ENCODE peak calls at places on chromosomes 7 and 10, in eight cellular contexts. W, T, Q, P, A, R, G and C are unnamed samples.

GRCh38 chr7:65239707-65240352 is 133.8 kb upstream of the ZNF92 start:
- DNase-seq in G (no peak), R (no peak), P (no peak), Q (peak; percentile 85), A (no peak), T (no peak), W (peak; percentile 82), C (no peak)

GRCh38 chr7:18458830-18459229 is 36.7 kb upstream of the HDAC9 start:
- DNase-seq in G (peak; percentile 64), R (no peak), T (no peak), P (no peak), W (no peak), Q (no peak), A (no peak), C (no peak)

GRCh38 chr10:24168258-24169170 is 40.4 kb upstream of the KIAA1217 start:
- DNase-seq in W (no peak), P (no peak), G (no peak), A (no peak), T (no peak), Q (no peak), R (no peak), C (no peak)

GRCh38 chr7:24936121-24936824 is 43.7 kb downstream of the OSBPL3 start:
- DNase-seq in G (no peak), Q (no peak), T (no peak), W (no peak), R (no peak), A (peak; percentile 62), P (no peak), C (no peak)

GRCh38 chr10:86642499-86642898 is 11.8 kb upstream of the OPN4 start:
- DNase-seq in P (no peak), A (peak; percentile 64), Q (no peak), W (no peak), G (no peak), T (no peak), R (no peak), C (no peak)

GRCh38 chr7:155230169-155230593 is 67.5 kb upstream of the INSIG1 start:
- DNase-seq in T (no peak), W (peak; percentile 40), G (peak; percentile 84), P (peak; percentile 89), Q (no peak), R (no peak), A (peak; percentile 99), C (peak; percentile 62)

GRCh38 chr10:113520606-113521481 is 32.0 kb upstream of the HABP2 start:
- DNase-seq in Q (no peak), G (peak; percentile 75), T (no peak), R (peak; percentile 63), A (peak; percentile 70), P (peak; percentile 76), W (peak; percentile 77), C (peak; percentile 55)

GRCh38 chr7:106535234-106536026 is 125.5 kb downstream of the CCDC71L start:
- DNase-seq in W (no peak), R (no peak), A (no peak), Q (no peak), P (no peak), G (no peak), T (no peak), C (no peak)

GRCh38 chr7:154767194-154767593 is 235.7 kb downstream of the PAXIP1 start:
- DNase-seq in W (no peak), G (no peak), A (no peak), R (no peak), Q (no peak), P (no peak), T (peak; percentile 31), C (no peak)

GRCh38 chr7:133009426-133009825 is 72.5 kb downstream of the CHCHD3 start:
- DNase-seq in T (no peak), R (no peak), P (no peak), W (no peak), Q (no peak), A (no peak), G (no peak), C (no peak)

GRCh38 chr7:19024261-19024660 is 93.2 kb downstream of the TWIST1 start:
- DNase-seq in A (peak; percentile 85), T (no peak), W (no peak), Q (no peak), G (no peak), P (no peak), R (no peak), C (no peak)

GRCh38 chr10:91607661-91608442 is 25.0 kb downstream of the PPP1R3C start:
- DNase-seq in P (no peak), R (no peak), Q (no peak), T (no peak), A (no peak), W (peak; percentile 16), G (no peak), C (no peak)

GRCh38 chr7:139423091-139423490 is 60.4 kb downstream of the KLRG2 start:
- DNase-seq in P (no peak), Q (no peak), G (no peak), T (no peak), R (no peak), A (no peak), W (no peak), C (no peak)

GRCh38 chr7:139427029-139427420 is 56.4 kb downstream of the KLRG2 start:
- DNase-seq in W (no peak), P (no peak), G (no peak), Q (no peak), A (no peak), T (no peak), R (no peak), C (no peak)

GRCh38 chr7:139424004-139424403 is 59.5 kb downstream of the KLRG2 start:
- DNase-seq in Q (no peak), G (no peak), A (no peak), R (no peak), T (no peak), W (no peak), P (no peak), C (no peak)

GRCh38 chr7:139427788-139428187 is 55.7 kb downstream of the KLRG2 start:
- DNase-seq in Q (no peak), G (no peak), R (no peak), P (no peak), T (no peak), W (no peak), A (no peak), C (no peak)

DNA sequence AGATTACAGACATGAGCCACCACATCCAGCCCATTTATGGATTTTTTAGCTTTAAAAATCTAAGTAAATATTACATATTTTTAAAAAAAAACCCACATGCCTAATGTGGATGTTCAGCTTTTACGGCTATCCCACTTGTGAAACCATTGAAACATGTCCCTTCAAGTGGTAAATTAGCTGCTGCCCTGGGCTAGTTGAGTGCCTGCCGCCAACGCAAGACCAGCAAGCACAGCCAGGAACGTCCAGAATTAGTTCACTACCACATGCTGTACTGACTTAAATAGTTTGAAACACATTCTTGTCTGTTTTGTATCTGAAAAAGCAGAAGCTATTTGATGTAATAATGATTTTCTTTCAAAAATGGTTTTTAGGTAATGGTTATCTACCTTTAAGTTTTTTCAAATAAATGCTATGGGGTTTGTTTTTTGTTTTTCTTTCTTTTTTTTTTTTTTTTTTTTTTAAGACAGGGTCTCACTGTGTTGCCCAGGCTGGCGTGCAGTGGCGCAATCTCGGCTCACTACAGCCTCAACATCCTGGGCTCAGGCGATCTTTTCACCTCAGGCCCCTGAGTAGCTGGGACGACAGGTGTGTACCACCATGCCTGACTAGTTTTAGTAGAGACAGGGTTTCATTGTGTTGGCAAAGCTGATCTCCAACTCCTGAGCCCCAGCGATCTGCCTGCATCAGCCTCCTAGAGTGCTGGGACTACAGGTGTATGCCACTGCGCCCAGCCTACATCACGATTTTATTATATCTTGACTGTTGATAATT is 57.0 kb downstream of the KLRG2 start:
- DNase-seq in Q (no peak), A (no peak), R (no peak), G (no peak), W (no peak), T (no peak), P (peak; percentile 62), C (no peak)
- H3K27ac ChIP-seq in Q (no peak overlapping the region), A (no peak overlapping the region), R (no peak overlapping the region), G (no peak overlapping the region), W (peak overlapping the region; percentile 38), T (no peak overlapping the region), P (no peak overlapping the region), C (no peak overlapping the region)

GRCh38 chr10:29643785-29644501 is 9.2 kb upstream of the SVIL start:
- DNase-seq in T (no peak), G (peak; percentile 91), Q (no peak), W (no peak), A (peak; percentile 52), P (peak; percentile 45), R (no peak), C (no peak)
- H3K4me1 ChIP-seq in T (peaks cover 2% of the 10 kb centered on the region), G (peaks cover 61% of the 10 kb centered on the region), Q (peaks cover 38% of the 10 kb centered on the region), W (peaks cover 29% of the 10 kb centered on the region), A (peaks cover 30% of the 10 kb centered on the region), P (no peaks in the 10 kb centered on the region), R (peaks cover 31% of the 10 kb centered on the region), C (peaks cover 4% of the 10 kb centered on the region)

GRCh38 chr7:66930341-66930740 is 9.3 kb downstream of the TMEM248 start:
- DNase-seq in W (peak; percentile 83), P (no peak), R (no peak), Q (no peak), G (no peak), T (no peak), A (peak; percentile 40), C (no peak)
- H3K4me3 ChIP-seq in W (peak overlapping the region; percentile 33), P (no peak overlapping the region), R (no peak overlapping the region), Q (no peak overlapping the region), G (no peak overlapping the region), T (no peak overlapping the region), A (no peak overlapping the region), C (no peak overlapping the region)

GRCh38 chr7:832968-833424 is 720 bp downstream of the SUN1 start:
- DNase-seq in G (no peak), T (no peak), A (no peak), R (no peak), P (no peak), Q (peak; percentile 5), W (no peak), C (no peak)
- H3K27ac ChIP-seq in G (peak overlapping the region; percentile 96), T (peak overlapping the region; percentile 99), A (no peak overlapping the region), R (peak overlapping the region; percentile 80), P (peak overlapping the region; percentile 95), Q (peak overlapping the region; percentile 90), W (no peak overlapping the region), C (peak overlapping the region; percentile 72)

GRCh38 chr7:2484868-2485267 is 8.7 kb upstream of the GRIFIN start:
- DNase-seq in R (no peak), T (no peak), G (no peak), A (no peak), W (no peak), P (no peak), Q (no peak), C (no peak)

GRCh38 chr7:2490306-2490705 is 14.1 kb upstream of the GRIFIN start:
- DNase-seq in T (no peak), W (no peak), Q (peak; percentile 62), P (no peak), R (no peak), A (no peak), G (no peak), C (no peak)

GRCh38 chr7:2488272-2488645 is 12.1 kb upstream of the GRIFIN start:
- DNase-seq in P (no peak), Q (no peak), T (peak; percentile 93), G (peak; percentile 87), R (no peak), A (no peak), W (no peak), C (no peak)

GRCh38 chr7:2488681-2489080 is 12.5 kb upstream of the GRIFIN start:
- DNase-seq in W (no peak), A (no peak), T (no peak), R (no peak), G (no peak), P (no peak), Q (no peak), C (no peak)

GRCh38 chr7:2487586-2488271 is 11.5 kb upstream of the GRIFIN start:
- DNase-seq in P (no peak), A (no peak), W (no peak), T (peak; percentile 75), Q (no peak), G (peak; percentile 82), R (no peak), C (no peak)
- H3K4me1 ChIP-seq in P (peaks cover 6% of the 10 kb centered on the region), A (no peaks in the 10 kb centered on the region), W (no peaks in the 10 kb centered on the region), T (no peaks in the 10 kb centered on the region), Q (no peaks in the 10 kb centered on the region), G (peaks cover 9% of the 10 kb centered on the region), R (no peaks in the 10 kb centered on the region), C (no peaks in the 10 kb centered on the region)

GRCh38 chr7:100582650-100583049 is 3.3 kb downstream of the LRCH4 start:
- DNase-seq in P (no peak), T (no peak), R (no peak), Q (no peak), A (no peak), W (no peak), G (no peak), C (no peak)
- H3K4me3 ChIP-seq in P (no peak overlapping the region), T (no peak overlapping the region), R (no peak overlapping the region), Q (peak overlapping the region; percentile 78), A (no peak overlapping the region), W (no peak overlapping the region), G (peak overlapping the region; percentile 100), C (no peak overlapping the region)